ENCODE peak calls at places on chromosomes 12 and 14, in six cellular contexts. U is cardiac muscle cell; N is esophagus muscularis mucosa; Y is CD8-positive, alpha-beta T cell; W is transverse colon; M is GM06990. B is an unnamed sample. For H3K27me3, the result is how much of the 10 kb centered on the place peaks cover.

GRCh38 chr14:61145903-61146411 is 135.2 kb downstream of the TMEM30B start:
- DNase-seq in U (no peak), N (no peak), Y (no peak), W (no peak), M (no peak), B (peak)

GRCh38 chr12:47032644-47033043 is 46.8 kb upstream of the PCED1B start:
- DNase-seq in U (peak), N (no peak), Y (peak), W (no peak), M (no peak), B (no peak)

GRCh38 chr14:21279783-21280182 is at the start of gene RPGRIP1:
- DNase-seq in U (no peak), N (no peak), Y (no peak), W (no peak), M (no peak), B (no peak)

GRCh38 chr14:64891839-64892375 is 12.2 kb upstream of the SPTB start:
- DNase-seq in U (peak), N (no peak), Y (peak), W (peak), M (peak), B (peak)

GRCh38 chr12:30041096-30041495 is 257.4 kb upstream of the TMTC1 start:
- DNase-seq in U (no peak), N (no peak), Y (no peak), W (no peak), M (no peak), B (no peak)

GRCh38 chr12:62761658-62762057 is 173.3 kb downstream of the PPM1H start:
- DNase-seq in U (no peak), N (no peak), Y (no peak), W (no peak), M (no peak), B (no peak)

GRCh38 chr14:104686624-104687517 is 2.5 kb upstream of the INF2 start:
- DNase-seq in U (no peak), N (no peak), Y (no peak), W (peak), M (no peak), B (no peak)

GRCh38 chr14:59318908-59319307 is 130.4 kb downstream of the DAAM1 start:
- DNase-seq in U (no peak), N (no peak), Y (no peak), W (no peak), M (no peak), B (no peak)

GRCh38 chr12:6825398-6826124 is 2.6 kb upstream of the P3H3 start:
- DNase-seq in U (peak), N (peak), Y (peak), W (peak), M (no peak), B (peak)

GRCh38 chr12:65741662-65742480 is 82.4 kb upstream of the HMGA2 start:
- DNase-seq in U (peak), N (no peak), Y (peak), W (peak), M (peak), B (no peak)

GRCh38 chr12:13000935-13001724 is 1.1 kb upstream of the HEBP1 start:
- DNase-seq in U (peak), N (no peak), Y (peak), W (peak), M (peak), B (peak)

GRCh38 chr12:29921307-29921706 is 137.6 kb upstream of the TMTC1 start:
- DNase-seq in U (peak), N (no peak), Y (no peak), W (no peak), M (no peak), B (no peak)

GRCh38 chr12:68319988-68320623 is 12.1 kb downstream of the MDM1 start:
- DNase-seq in U (no peak), N (no peak), Y (no peak), W (peak), M (no peak), B (no peak)

GRCh38 chr12:40692617-40693502 is 621 bp downstream of the CNTN1 start:
- DNase-seq in U (peak), N (no peak), Y (no peak), W (no peak), M (peak), B (peak)

DNA sequence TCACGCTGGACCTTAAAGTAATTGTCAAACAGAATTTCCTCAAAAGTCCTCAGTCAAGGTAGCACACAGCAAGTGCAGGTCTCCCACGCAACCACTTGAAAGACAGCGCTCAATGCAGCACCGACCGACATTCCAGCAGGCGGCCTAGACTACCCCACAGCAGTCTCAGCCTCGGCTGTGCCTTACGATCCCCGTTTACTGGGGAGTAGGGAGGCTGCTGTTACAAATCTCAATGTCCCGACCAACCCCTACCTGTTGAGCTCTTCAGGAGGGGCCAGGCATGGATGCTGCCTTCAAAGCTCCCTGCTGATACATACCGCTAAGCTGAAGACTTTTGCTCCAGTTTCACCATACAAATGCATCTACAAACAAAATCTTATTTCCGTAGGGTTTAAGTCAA is 21.8 kb downstream of the VPS37B start:
- DNase-seq in U (peak), N (no peak), Y (peak), W (no peak), M (no peak), B (no peak)
- H3K27me3 ChIP-seq in U (under half), N (under half), Y (under half), W (under half), M (under half), B (under half)

DNA sequence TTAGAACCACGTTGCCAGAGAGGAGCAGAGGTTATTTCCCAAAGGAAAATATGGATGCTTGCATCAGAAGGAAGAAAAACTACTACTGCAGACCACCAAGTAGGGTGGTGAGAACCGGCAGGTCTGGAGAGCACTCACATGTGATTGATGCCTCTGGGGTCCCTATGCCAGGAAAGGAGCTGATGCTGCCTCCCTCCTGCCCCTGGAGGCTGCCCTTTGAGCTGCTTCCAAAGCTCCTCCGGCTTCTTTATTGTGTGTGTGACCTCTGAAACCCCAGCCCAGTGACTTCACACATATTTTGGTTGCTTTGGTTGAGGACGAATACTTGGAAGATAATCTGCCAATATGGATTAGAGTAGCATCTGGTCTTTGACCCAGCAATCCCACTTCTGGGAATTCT is 133.4 kb downstream of the AACS start:
- DNase-seq in U (no peak), N (no peak), Y (no peak), W (no peak), M (no peak), B (no peak)
- H3K27me3 ChIP-seq in U (under half), N (under half), Y (under half), W (under half), M (under half), B (under half)

DNA sequence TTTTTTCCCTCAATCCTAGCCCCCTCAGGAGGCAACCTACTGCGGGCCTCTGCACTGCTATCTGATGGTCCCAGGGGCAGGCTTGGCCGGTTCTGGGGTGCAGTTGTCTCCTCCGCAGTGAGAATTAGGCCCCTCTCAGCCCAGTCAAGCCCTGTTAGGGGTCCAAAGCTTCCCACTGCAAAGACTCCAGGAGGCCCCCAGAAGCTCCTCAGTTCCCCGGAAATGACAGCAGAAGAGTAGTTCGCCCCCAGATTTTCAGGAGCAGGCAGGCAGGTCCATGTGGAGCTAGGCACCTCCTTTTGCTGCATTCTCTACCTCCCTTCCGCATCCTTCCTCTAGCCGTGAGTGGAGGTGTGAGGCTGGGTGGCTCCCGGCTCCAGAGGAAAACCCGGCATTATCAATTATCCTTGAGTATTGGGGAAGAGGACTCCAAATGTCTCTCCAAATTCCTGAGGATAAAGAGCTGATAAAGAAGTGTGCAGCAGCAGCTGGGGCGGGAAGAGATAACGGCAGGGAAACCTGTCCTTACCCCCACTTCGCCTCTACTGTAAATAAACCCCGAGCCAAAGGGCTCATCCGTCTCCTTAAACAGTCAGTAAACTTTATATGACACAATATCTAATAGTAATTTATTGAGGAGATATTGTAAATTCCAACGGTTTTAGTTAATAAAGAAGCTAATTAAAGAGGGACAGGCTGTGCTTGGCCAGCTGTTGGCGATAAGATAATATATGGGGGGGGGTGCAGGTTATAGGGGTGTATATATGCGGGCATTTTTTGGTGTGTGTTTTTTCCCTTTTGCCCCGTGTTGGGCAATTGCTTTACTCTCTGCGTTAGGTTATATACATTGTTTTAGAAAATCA is 641 bp upstream of the HOXC12 start:
- DNase-seq in U (no peak), N (no peak), Y (no peak), W (no peak), M (no peak), B (no peak)
- H3K27me3 ChIP-seq in U (half or more), N (under half), Y (half or more), W (half or more), M (under half), B (half or more)

GRCh38 chr14:51468523-51468922 is 183.2 kb upstream of the FRMD6 start:
- DNase-seq in U (no peak), N (peak), Y (no peak), W (no peak), M (no peak), B (no peak)
- H3K27me3 ChIP-seq in U (under half), N (under half), Y (under half), W (under half), M (under half), B (under half)

GRCh38 chr12:113066806-113067400 is 10.4 kb downstream of the DTX1 start:
- DNase-seq in U (no peak), N (no peak), Y (no peak), W (no peak), M (no peak), B (no peak)

GRCh38 chr12:113063396-113064350 is 7.1 kb downstream of the DTX1 start:
- DNase-seq in U (no peak), N (no peak), Y (no peak), W (no peak), M (no peak), B (no peak)

GRCh38 chr12:113062502-113063395 is 6.2 kb downstream of the DTX1 start:
- DNase-seq in U (no peak), N (no peak), Y (no peak), W (no peak), M (no peak), B (no peak)

GRCh38 chr12:113064395-113065125 is 8.0 kb downstream of the DTX1 start:
- DNase-seq in U (no peak), N (no peak), Y (no peak), W (no peak), M (no peak), B (no peak)

GRCh38 chr12:113065126-113066007 is 8.8 kb downstream of the DTX1 start:
- DNase-seq in U (peak), N (no peak), Y (no peak), W (no peak), M (no peak), B (no peak)
- H3K27me3 ChIP-seq in U (under half), N (under half), Y (under half), W (under half), M (under half), B (under half)

DNA sequence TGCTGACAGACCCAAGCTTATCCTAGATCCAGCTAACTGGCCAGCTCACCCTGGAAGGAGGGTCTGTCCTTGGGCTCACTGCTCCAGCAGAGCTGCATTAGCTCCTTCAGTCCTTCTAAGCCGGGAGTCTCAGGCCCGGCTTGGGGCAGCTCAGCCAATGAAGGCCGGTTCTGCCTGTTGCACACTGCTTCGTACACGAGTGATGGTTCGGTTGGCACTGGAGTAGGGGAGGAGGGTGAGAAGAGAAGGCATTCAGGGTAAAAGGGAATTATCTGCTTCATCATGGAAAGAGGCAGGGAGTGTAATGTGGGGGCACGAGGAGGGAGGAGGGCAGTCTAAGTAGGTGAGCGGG is 2.0 kb downstream of the RIPK3 start:
- DNase-seq in U (no peak), N (no peak), Y (no peak), W (no peak), M (no peak), B (no peak)
- H3K27me3 ChIP-seq in U (half or more), N (under half), Y (under half), W (under half), M (under half), B (under half)

GRCh38 chr12:34349673-34349961 is 327.3 kb downstream of the ALG10 start:
- DNase-seq in U (no peak), N (no peak), Y (no peak), W (no peak), M (no peak), B (no peak)
- H3K27me3 ChIP-seq in U (under half), N (under half), Y (under half), W (under half), M (under half), B (under half)

GRCh38 chr12:3470296-3470695 is 20.7 kb upstream of the PRMT8 start:
- DNase-seq in U (no peak), N (no peak), Y (no peak), W (no peak), M (no peak), B (no peak)

GRCh38 chr12:3473171-3473570 is 17.8 kb upstream of the PRMT8 start:
- DNase-seq in U (no peak), N (no peak), Y (no peak), W (no peak), M (no peak), B (no peak)

GRCh38 chr12:3468329-3468728 is 22.7 kb upstream of the PRMT8 start:
- DNase-seq in U (no peak), N (no peak), Y (no peak), W (no peak), M (no peak), B (no peak)

GRCh38 chr12:3469711-3470110 is 21.3 kb upstream of the PRMT8 start:
- DNase-seq in U (no peak), N (no peak), Y (no peak), W (no peak), M (no peak), B (no peak)

DNA sequence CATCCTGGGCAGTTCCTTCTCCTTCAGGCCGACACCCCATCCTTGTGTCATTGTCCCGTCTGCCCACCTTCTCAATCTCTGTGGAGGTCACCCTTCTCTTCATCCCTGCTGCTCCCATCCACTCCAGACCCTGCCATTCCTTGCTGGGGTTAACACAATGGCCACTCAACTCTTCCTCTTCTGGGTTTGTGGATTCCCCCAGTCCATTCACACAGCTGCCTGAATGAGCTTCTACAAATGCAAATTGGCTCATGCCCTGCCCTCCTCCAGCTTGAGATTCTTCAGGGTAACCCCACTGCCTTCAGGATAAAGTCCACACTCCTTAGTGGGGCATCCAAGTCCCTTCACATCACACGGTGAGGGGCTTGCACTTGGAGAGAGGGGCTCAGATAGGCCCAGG is 17.2 kb upstream of the PRMT8 start:
- DNase-seq in U (no peak), N (no peak), Y (no peak), W (no peak), M (no peak), B (no peak)
- H3K27me3 ChIP-seq in U (under half), N (under half), Y (under half), W (under half), M (under half), B (under half)

GRCh38 chr12:3587402-3588013 is 96.5 kb downstream of the PRMT8 start:
- DNase-seq in U (no peak), N (no peak), Y (no peak), W (no peak), M (no peak), B (no peak)
- H3K27me3 ChIP-seq in U (under half), N (under half), Y (under half), W (under half), M (under half), B (under half)

B was measured in prostate gland.